ENCODE peak calls at places on chromosomes 12 and 14, in four cellular contexts. One of them, this sample, is unnamed.

GRCh38 chr12:59823535-59823934 is 227.7 kb downstream of the SLC16A7 start:
- ATAC-seq in sciatic nerve: no peak
- ATAC-seq in A549: no peak
- ATAC-seq in upper lobe of left lung: no peak
- ATAC-seq in this sample: no peak

GRCh38 chr12:100959481-100959880 is 164.9 kb downstream of the ANO4 start:
- ATAC-seq in sciatic nerve: no peak
- ATAC-seq in A549: no peak
- ATAC-seq in upper lobe of left lung: no peak
- ATAC-seq in this sample: no peak

GRCh38 chr14:59627011-59627520 is 50.5 kb upstream of the CCDC175 start:
- ATAC-seq in sciatic nerve: no peak
- ATAC-seq in A549: no peak
- ATAC-seq in upper lobe of left lung: no peak
- ATAC-seq in this sample: no peak

GRCh38 chr14:23538049-23538718 is 13.4 kb downstream of the ZFHX2 start:
- ATAC-seq in sciatic nerve: no peak
- ATAC-seq in A549: no peak
- ATAC-seq in upper lobe of left lung: no peak
- ATAC-seq in this sample: no peak

GRCh38 chr12:1474567-1475153 is 119.7 kb downstream of the FBXL14 start:
- ATAC-seq in sciatic nerve: peak; percentile 78
- ATAC-seq in A549: peak; percentile 55
- ATAC-seq in upper lobe of left lung: peak; percentile 59
- ATAC-seq in this sample: no peak

GRCh38 chr14:101916816-101917412 is 47.5 kb upstream of the DYNC1H1 start:
- ATAC-seq in sciatic nerve: peak; percentile 70
- ATAC-seq in A549: peak; percentile 39
- ATAC-seq in upper lobe of left lung: peak; percentile 14
- ATAC-seq in this sample: no peak

GRCh38 chr12:1812650-1813302 is 7.6 kb upstream of the LRTM2 start:
- ATAC-seq in sciatic nerve: peak; percentile 88
- ATAC-seq in A549: peak; percentile 29
- ATAC-seq in upper lobe of left lung: peak; percentile 76
- ATAC-seq in this sample: no peak

GRCh38 chr14:24712909-24713308 is 78.9 kb upstream of the GZMB start:
- ATAC-seq in sciatic nerve: no peak
- ATAC-seq in A549: no peak
- ATAC-seq in upper lobe of left lung: no peak
- ATAC-seq in this sample: no peak

GRCh38 chr14:92451755-92452154 is 61.8 kb upstream of the RIN3 start:
- ATAC-seq in sciatic nerve: no peak
- ATAC-seq in A549: no peak
- ATAC-seq in upper lobe of left lung: no peak
- ATAC-seq in this sample: no peak

GRCh38 chr12:132527186-132527882 is 37.4 kb downstream of the FBRSL1 start:
- ATAC-seq in sciatic nerve: no peak
- ATAC-seq in A549: no peak
- ATAC-seq in upper lobe of left lung: no peak
- ATAC-seq in this sample: no peak

GRCh38 chr14:25570483-25570882 is 520.5 kb upstream of the STXBP6 start:
- ATAC-seq in sciatic nerve: no peak
- ATAC-seq in A549: no peak
- ATAC-seq in upper lobe of left lung: no peak
- ATAC-seq in this sample: no peak

This sample was measured in activated CD4-positive, CD25-positive, alpha-beta regulatory T cell treated with anti-CD3 and anti-CD28 coated beads, Interleukin-2, amount 50 U/mL, for 24 hours.